ENCODE peak calls at places on chromosome 22, in nine cellular contexts. O is small intestine; P is CD4-positive, alpha-beta memory T cell; F is testis; C is body of pancreas; A is heart right ventricle; I is uterus; W is brain microvascular endothelial cell; Z is left lung. M is an unnamed sample.

GRCh38 chr22:43953988-43954771 is 1.1 kb upstream of the SAMM50 start:
- DNase-seq in O (no peak), P (peak; percentile 7), F (no peak), C (no peak), A (no peak), I (no peak), W (no peak), Z (no peak), M (no peak)

GRCh38 chr22:23103199-23103954 is 33.1 kb downstream of the GNAZ start:
- DNase-seq in O (no peak), P (no peak), F (no peak), C (no peak), A (no peak), I (no peak), W (no peak), Z (no peak), M (no peak)

GRCh38 chr22:28440517-28441366 is 238.9 kb downstream of the TTC28 start:
- DNase-seq in O (peak; percentile 5), P (no peak), F (no peak), C (peak; percentile 19), A (no peak), I (no peak), W (peak; percentile 24), Z (no peak), M (no peak)

GRCh38 chr22:50485221-50486131 is 1.2 kb upstream of the MIOX start:
- DNase-seq in O (peak; percentile 78), P (no peak), F (no peak), C (peak; percentile 96), A (no peak), I (no peak), W (no peak), Z (peak; percentile 84), M (no peak)

GRCh38 chr22:17199131-17199731 is 20.0 kb downstream of the ADA2 start:
- DNase-seq in O (peak; percentile 44), P (no peak), F (peak; percentile 69), C (no peak), A (peak; percentile 80), I (peak; percentile 66), W (no peak), Z (no peak), M (no peak)

GRCh38 chr22:23446796-23447350 is 133.2 kb downstream of the IGLL1 start:
- DNase-seq in O (no peak), P (no peak), F (no peak), C (no peak), A (no peak), I (no peak), W (no peak), Z (no peak), M (no peak)

GRCh38 chr22:31393890-31394289 is 5.5 kb upstream of the DRG1 start:
- DNase-seq in O (no peak), P (no peak), F (peak; percentile 50), C (no peak), A (no peak), I (no peak), W (peak; percentile 9), Z (no peak), M (no peak)

GRCh38 chr22:27754888-27755480 is 46.6 kb downstream of the MN1 start:
- DNase-seq in O (no peak), P (no peak), F (no peak), C (no peak), A (no peak), I (no peak), W (no peak), Z (no peak), M (no peak)

GRCh38 chr22:19522190-19522880 is 1.9 kb downstream of the CLDN5 start:
- DNase-seq in O (no peak), P (no peak), F (no peak), C (no peak), A (peak; percentile 47), I (no peak), W (no peak), Z (no peak), M (no peak)

GRCh38 chr22:26763633-26764295 is 106.4 kb downstream of the MIAT start:
- DNase-seq in O (no peak), P (no peak), F (peak; percentile 48), C (no peak), A (no peak), I (peak; percentile 23), W (peak; percentile 20), Z (no peak), M (no peak)

GRCh38 chr22:32202539-32203180 is 2.2 kb downstream of the RFPL2 start:
- DNase-seq in O (peak; percentile 87), P (peak; percentile 34), F (peak; percentile 48), C (peak; percentile 70), A (peak; percentile 18), I (no peak), W (peak; percentile 14), Z (peak; percentile 82), M (no peak)

GRCh38 chr22:26471522-26471921 is 12.1 kb downstream of the HPS4 start:
- DNase-seq in O (no peak), P (no peak), F (no peak), C (no peak), A (no peak), I (no peak), W (peak; percentile 52), Z (no peak), M (no peak)

GRCh38 chr22:49829044-49829719 is 1.5 kb upstream of the BRD1 start:
- DNase-seq in O (no peak), P (peak; percentile 22), F (no peak), C (no peak), A (no peak), I (no peak), W (no peak), Z (peak; percentile 41), M (no peak)

GRCh38 chr22:43789452-43789851 is 22.7 kb downstream of the EFCAB6 start:
- DNase-seq in O (no peak), P (no peak), F (peak; percentile 37), C (peak; percentile 31), A (peak; percentile 55), I (peak; percentile 78), W (peak; percentile 33), Z (no peak), M (no peak)

GRCh38 chr22:38153821-38154562 is 27.6 kb downstream of the PLA2G6 start:
- DNase-seq in O (peak; percentile 91), P (no peak), F (no peak), C (peak; percentile 63), A (no peak), I (no peak), W (no peak), Z (no peak), M (no peak)

DNA sequence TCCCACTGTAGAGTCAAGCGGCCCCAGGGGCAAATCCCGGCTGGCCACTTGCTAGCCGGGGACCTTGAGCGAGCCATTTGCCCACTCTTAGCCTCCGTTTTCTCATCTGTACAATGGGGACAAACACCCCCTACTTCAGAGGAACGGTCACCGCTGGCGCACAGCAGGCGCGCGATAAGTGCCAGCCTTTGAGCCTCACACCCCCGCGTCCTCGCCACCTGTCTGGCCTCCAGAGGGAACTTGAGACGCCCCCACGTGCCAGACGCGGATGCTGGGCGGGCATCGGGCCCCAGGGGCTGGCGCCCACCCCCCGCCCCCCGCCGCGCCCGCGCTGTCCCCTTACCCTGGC is 72.7 kb upstream of the TCF20 start:
- DNase-seq in O (no peak), P (no peak), F (no peak), C (no peak), A (no peak), I (no peak), W (no peak), Z (peak; percentile 54), M (no peak)
- H3K27ac ChIP-seq in O (no peak overlapping the region), P (no peak overlapping the region), F (no peak overlapping the region), C (no peak overlapping the region), A (no peak overlapping the region), I (peak overlapping the region; percentile 31), W (no peak overlapping the region), Z (no peak overlapping the region), M (no peak overlapping the region)

GRCh38 chr22:36643033-36643432 is 60.5 kb downstream of the CACNG2 start:
- DNase-seq in O (no peak), P (no peak), F (no peak), C (no peak), A (no peak), I (no peak), W (no peak), Z (no peak), M (no peak)
- H3K27ac ChIP-seq in O (no peak overlapping the region), P (no peak overlapping the region), F (no peak overlapping the region), C (no peak overlapping the region), A (no peak overlapping the region), I (no peak overlapping the region), W (no peak overlapping the region), Z (no peak overlapping the region), M (no peak overlapping the region)

GRCh38 chr22:45972091-45972867 is 4.7 kb downstream of the WNT7B start:
- DNase-seq in O (no peak), P (no peak), F (no peak), C (no peak), A (no peak), I (no peak), W (no peak), Z (peak; percentile 76), M (no peak)

GRCh38 chr22:45971389-45972028 is 5.5 kb downstream of the WNT7B start:
- DNase-seq in O (no peak), P (no peak), F (no peak), C (no peak), A (no peak), I (no peak), W (no peak), Z (peak; percentile 65), M (no peak)

GRCh38 chr22:45974498-45974897 is 2.5 kb downstream of the WNT7B start:
- DNase-seq in O (no peak), P (no peak), F (no peak), C (no peak), A (no peak), I (no peak), W (no peak), Z (peak; percentile 73), M (no peak)

GRCh38 chr22:45970709-45971388 is 6.1 kb downstream of the WNT7B start:
- DNase-seq in O (no peak), P (no peak), F (no peak), C (no peak), A (no peak), I (no peak), W (no peak), Z (peak; percentile 64), M (no peak)

DNA sequence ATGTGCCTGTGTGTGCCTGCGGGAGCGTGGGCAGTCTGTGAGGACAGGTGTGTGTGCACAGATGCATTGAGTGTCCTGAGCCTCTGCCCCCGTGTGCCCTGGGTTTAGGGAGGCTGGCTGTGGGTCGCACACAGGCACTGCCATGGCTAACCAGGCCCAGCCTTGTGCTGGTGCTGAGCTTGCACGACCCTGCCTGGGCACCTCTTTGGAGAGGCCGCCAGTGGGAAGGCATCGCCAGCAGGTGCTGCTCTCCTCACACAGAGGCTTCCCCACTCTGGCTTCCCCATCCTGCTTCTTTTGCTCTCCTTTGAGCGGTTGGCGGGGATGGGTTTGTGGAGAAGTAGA is 4.1 kb downstream of the WNT7B start:
- DNase-seq in O (no peak), P (no peak), F (no peak), C (no peak), A (no peak), I (no peak), W (no peak), Z (no peak), M (no peak)
- H3K27ac ChIP-seq in O (no peak overlapping the region), P (no peak overlapping the region), F (no peak overlapping the region), C (no peak overlapping the region), A (no peak overlapping the region), I (no peak overlapping the region), W (no peak overlapping the region), Z (no peak overlapping the region), M (no peak overlapping the region)

DNA sequence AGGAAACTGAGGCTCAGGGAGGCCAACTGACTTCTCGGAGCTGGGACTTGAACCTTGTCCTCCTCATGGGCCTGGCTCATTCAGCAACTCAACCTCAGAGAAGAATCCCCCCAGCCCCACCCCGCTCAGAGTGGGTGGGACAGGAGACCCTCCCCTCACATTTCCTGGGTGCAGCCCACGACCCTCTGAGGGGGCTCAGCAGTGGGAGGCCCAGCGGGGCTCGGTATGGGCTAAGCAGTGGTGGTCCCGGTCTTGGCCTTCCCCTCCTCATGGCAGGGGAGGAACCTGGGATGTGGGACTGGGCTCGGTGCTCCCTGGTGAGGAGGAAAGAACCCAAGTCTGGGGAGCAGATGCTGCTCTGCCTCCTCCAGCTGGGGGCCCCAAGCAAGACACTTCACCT is 14.2 kb upstream of the CABP7 start:
- DNase-seq in O (no peak), P (no peak), F (no peak), C (no peak), A (no peak), I (no peak), W (no peak), Z (no peak), M (no peak)
- H3K27ac ChIP-seq in O (no peak overlapping the region), P (no peak overlapping the region), F (no peak overlapping the region), C (no peak overlapping the region), A (no peak overlapping the region), I (no peak overlapping the region), W (no peak overlapping the region), Z (no peak overlapping the region), M (no peak overlapping the region)

M was measured in ascending aorta.